ENCODE peak calls at places on chromosomes 4 and X, in eight cellular contexts. B, Q, T, V, D, F, C and N are unnamed samples.

GRCh38 chr4:152819026-152819645 is 39.4 kb downstream of the ARFIP1 start:
- DNase-seq in B (no peak), Q (no peak), T (no peak), V (no peak), D (no peak), F (no peak), C (no peak), N (no peak)

GRCh38 chr4:76748649-76749048 is 149.3 kb downstream of the SOWAHB start:
- DNase-seq in B (peak), Q (peak), T (peak), V (no peak), D (peak), F (peak), C (peak), N (peak)

GRCh38 chrX:28888421-28888820 is 301.2 kb downstream of the IL1RAPL1 start:
- DNase-seq in B (no peak), Q (no peak), T (no peak), V (no peak), D (no peak), F (no peak), C (no peak), N (no peak)

GRCh38 chr4:140662082-140662869 is 93.5 kb upstream of the UCP1 start:
- DNase-seq in B (no peak), Q (peak), T (no peak), V (no peak), D (no peak), F (no peak), C (no peak), N (no peak)

GRCh38 chr4:41212221-41213203 is 1.8 kb downstream of the APBB2 start:
- DNase-seq in B (peak), Q (peak), T (peak), V (no peak), D (peak), F (no peak), C (peak), N (peak)

GRCh38 chr4:37830640-37831039 is 4.2 kb downstream of the PGM2 start:
- DNase-seq in B (no peak), Q (no peak), T (no peak), V (no peak), D (no peak), F (no peak), C (no peak), N (no peak)

GRCh38 chr4:163748474-163748873 is 254.0 kb downstream of the TMA16 start:
- DNase-seq in B (peak), Q (peak), T (no peak), V (no peak), D (peak), F (no peak), C (no peak), N (no peak)

GRCh38 chr4:39825741-39826231 is 127.8 kb downstream of the UBE2K start:
- DNase-seq in B (peak), Q (peak), T (no peak), V (no peak), D (no peak), F (no peak), C (no peak), N (no peak)

GRCh38 chr4:74671074-74671698 is 123.1 kb downstream of the BTC start:
- DNase-seq in B (peak), Q (peak), T (peak), V (peak), D (peak), F (peak), C (peak), N (peak)

GRCh38 chr4:44704673-44705072 is 21.7 kb downstream of the GNPDA2 start:
- DNase-seq in B (no peak), Q (no peak), T (no peak), V (no peak), D (no peak), F (no peak), C (no peak), N (no peak)

GRCh38 chr4:25813705-25814104 is 49.1 kb downstream of the SEL1L3 start:
- DNase-seq in B (no peak), Q (peak), T (peak), V (no peak), D (no peak), F (no peak), C (no peak), N (no peak)

GRCh38 chr4:142405021-142405991 is 440.8 kb downstream of the INPP4B start:
- DNase-seq in B (peak), Q (peak), T (peak), V (no peak), D (no peak), F (peak), C (peak), N (no peak)

GRCh38 chrX:115260330-115260729 is 26.4 kb upstream of the LRCH2 start:
- DNase-seq in B (peak), Q (peak), T (no peak), V (no peak), D (no peak), F (no peak), C (no peak), N (no peak)

GRCh38 chrX:129823523-129823922 is 20.2 kb downstream of the ZDHHC9 start:
- DNase-seq in B (no peak), Q (no peak), T (no peak), V (no peak), D (no peak), F (peak), C (no peak), N (no peak)

GRCh38 chr4:176593943-176594342 is 198.8 kb downstream of the VEGFC start:
- DNase-seq in B (no peak), Q (no peak), T (no peak), V (no peak), D (no peak), F (no peak), C (no peak), N (no peak)

GRCh38 chrX:43975747-43976146 is 2.6 kb upstream of the NDP start:
- DNase-seq in B (no peak), Q (no peak), T (no peak), V (no peak), D (no peak), F (peak), C (no peak), N (no peak)

GRCh38 chr4:54677416-54677815 is 19.7 kb downstream of the KIT start:
- DNase-seq in B (no peak), Q (no peak), T (peak), V (no peak), D (no peak), F (no peak), C (peak), N (no peak)

GRCh38 chr4:61375316-61375715 is 175.2 kb downstream of the ADGRL3 start:
- DNase-seq in B (no peak), Q (peak), T (no peak), V (no peak), D (no peak), F (no peak), C (no peak), N (no peak)

GRCh38 chr4:102055805-102056204 is 265.3 kb downstream of the BANK1 start:
- DNase-seq in B (no peak), Q (no peak), T (no peak), V (no peak), D (no peak), F (no peak), C (no peak), N (no peak)

GRCh38 chrX:149804102-149804501 is 22.4 kb downstream of the MAGEA9 start:
- DNase-seq in B (no peak), Q (no peak), T (no peak), V (no peak), D (no peak), F (no peak), C (no peak), N (no peak)

GRCh38 chr4:106541253-106541652 is 172.7 kb upstream of the GIMD1 start:
- DNase-seq in B (no peak), Q (peak), T (no peak), V (no peak), D (no peak), F (no peak), C (no peak), N (no peak)

GRCh38 chr4:109406337-109406931 is 27.2 kb upstream of the SEC24B start:
- DNase-seq in B (peak), Q (peak), T (peak), V (peak), D (peak), F (peak), C (peak), N (peak)

GRCh38 chrX:109679820-109680219 is 53.2 kb downstream of the ACSL4 start:
- DNase-seq in B (no peak), Q (no peak), T (no peak), V (no peak), D (no peak), F (no peak), C (no peak), N (no peak)

GRCh38 chr4:8534129-8534528 is 46.1 kb upstream of the GPR78 start:
- DNase-seq in B (peak), Q (peak), T (no peak), V (peak), D (no peak), F (peak), C (peak), N (no peak)

GRCh38 chr4:54067163-54067562 is 2.8 kb upstream of the CHIC2 start:
- DNase-seq in B (peak), Q (peak), T (no peak), V (peak), D (no peak), F (no peak), C (no peak), N (no peak)

GRCh38 chr4:17787315-17787714 is 5.9 kb upstream of the FAM184B start:
- DNase-seq in B (no peak), Q (peak), T (no peak), V (no peak), D (no peak), F (no peak), C (no peak), N (no peak)

GRCh38 chr4:28636971-28637370 is 1776.3 kb downstream of the STIM2 start:
- DNase-seq in B (no peak), Q (peak), T (no peak), V (no peak), D (no peak), F (no peak), C (no peak), N (no peak)

GRCh38 chr4:176964116-176964691 is 171.5 kb upstream of the VEGFC start:
- DNase-seq in B (no peak), Q (peak), T (no peak), V (peak), D (no peak), F (peak), C (peak), N (peak)

GRCh38 chr4:156329779-156330178 is 376.1 kb upstream of the CTSO start:
- DNase-seq in B (no peak), Q (peak), T (no peak), V (no peak), D (no peak), F (no peak), C (no peak), N (no peak)

GRCh38 chrX:41982966-41983365 is 59.6 kb upstream of the CASK start:
- DNase-seq in B (no peak), Q (no peak), T (no peak), V (no peak), D (no peak), F (no peak), C (no peak), N (peak)

GRCh38 chrX:20361081-20361889 is 94.6 kb upstream of the RPS6KA3 start:
- DNase-seq in B (peak), Q (no peak), T (peak), V (no peak), D (no peak), F (no peak), C (no peak), N (no peak)

GRCh38 chrX:136754641-136755040 is 26.1 kb downstream of the ARHGEF6 start:
- DNase-seq in B (no peak), Q (no peak), T (peak), V (no peak), D (no peak), F (no peak), C (no peak), N (no peak)

GRCh38 chr4:61162116-61162515 is 38.0 kb upstream of the ADGRL3 start:
- DNase-seq in B (no peak), Q (peak), T (no peak), V (no peak), D (no peak), F (no peak), C (no peak), N (no peak)

GRCh38 chrX:373641-374471 is 12.9 kb downstream of the PPP2R3B start:
- DNase-seq in B (peak), Q (no peak), T (peak), V (no peak), D (no peak), F (no peak), C (peak), N (peak)

GRCh38 chr4:98938386-98938785 is 9.5 kb upstream of the EIF4E start:
- DNase-seq in B (peak), Q (peak), T (no peak), V (no peak), D (no peak), F (no peak), C (no peak), N (no peak)

GRCh38 chrX:49199906-49200771 is at the start of gene SYP:
- DNase-seq in B (peak), Q (peak), T (peak), V (peak), D (peak), F (peak), C (peak), N (peak)

GRCh38 chrX:9847071-9847470 is 60.8 kb downstream of the SHROOM2 start:
- DNase-seq in B (peak), Q (peak), T (no peak), V (no peak), D (no peak), F (no peak), C (no peak), N (no peak)

GRCh38 chr4:78566834-78567501 is 15.4 kb downstream of the ANXA3 start:
- DNase-seq in B (no peak), Q (peak), T (no peak), V (no peak), D (no peak), F (peak), C (no peak), N (no peak)

GRCh38 chrX:65524139-65524538 is 10.4 kb downstream of the LAS1L start:
- DNase-seq in B (no peak), Q (no peak), T (no peak), V (no peak), D (no peak), F (no peak), C (no peak), N (no peak)

GRCh38 chrX:65532016-65532415 is 2.6 kb downstream of the LAS1L start:
- DNase-seq in B (no peak), Q (no peak), T (no peak), V (no peak), D (no peak), F (no peak), C (no peak), N (no peak)

GRCh38 chrX:65522739-65523372 is 11.7 kb downstream of the LAS1L start:
- DNase-seq in B (no peak), Q (peak), T (no peak), V (no peak), D (no peak), F (no peak), C (no peak), N (no peak)

GRCh38 chrX:65528705-65529340 is 5.8 kb downstream of the LAS1L start:
- DNase-seq in B (peak), Q (peak), T (peak), V (no peak), D (peak), F (peak), C (peak), N (peak)

GRCh38 chrX:65528293-65528692 is 6.3 kb downstream of the LAS1L start:
- DNase-seq in B (no peak), Q (no peak), T (no peak), V (no peak), D (no peak), F (no peak), C (no peak), N (no peak)
- TF ChIP-seq EZH2phosphoT487 in B (no peak), Q (no peak), T (no peak), V (no peak), D (no peak), F (no peak), C (no peak), N (no peak)

GRCh38 chr4:4860381-4860802 is 927 bp downstream of the MSX1 start:
- DNase-seq in B (peak), Q (no peak), T (no peak), V (no peak), D (no peak), F (peak), C (no peak), N (no peak)
- TF ChIP-seq CTCF in B (no peak), Q (no peak), T (no peak), V (no peak), D (no peak), F (no peak), C (no peak), N (no peak)

GRCh38 chr4:1460967-1461868 is 55.0 kb upstream of the NKX1-1 start:
- DNase-seq in B (no peak), Q (peak), T (no peak), V (no peak), D (peak), F (no peak), C (no peak), N (no peak)

GRCh38 chr4:1462009-1462767 is 55.9 kb upstream of the NKX1-1 start:
- DNase-seq in B (no peak), Q (no peak), T (no peak), V (no peak), D (peak), F (no peak), C (no peak), N (no peak)

GRCh38 chr4:1458581-1458980 is 52.3 kb upstream of the NKX1-1 start:
- DNase-seq in B (no peak), Q (no peak), T (no peak), V (no peak), D (peak), F (no peak), C (no peak), N (no peak)

GRCh38 chr4:1459664-1460511 is 53.6 kb upstream of the NKX1-1 start:
- DNase-seq in B (no peak), Q (no peak), T (no peak), V (no peak), D (peak), F (no peak), C (no peak), N (no peak)

GRCh38 chr4:1459081-1459480 is 52.8 kb upstream of the NKX1-1 start:
- DNase-seq in B (no peak), Q (no peak), T (no peak), V (no peak), D (peak), F (no peak), C (no peak), N (no peak)
- TF ChIP-seq EZH2phosphoT487 in B (no peak), Q (no peak), T (no peak), V (no peak), D (no peak), F (no peak), C (no peak), N (no peak)

GRCh38 chrX:101263766-101264165 is 27.4 kb downstream of the TAF7L start:
- DNase-seq in B (no peak), Q (no peak), T (no peak), V (no peak), D (no peak), F (no peak), C (no peak), N (no peak)

GRCh38 chrX:101257448-101258259 is 33.5 kb downstream of the TAF7L start:
- DNase-seq in B (no peak), Q (peak), T (no peak), V (no peak), D (no peak), F (no peak), C (no peak), N (peak)

GRCh38 chrX:101258260-101258581 is 32.9 kb downstream of the TAF7L start:
- DNase-seq in B (no peak), Q (no peak), T (no peak), V (no peak), D (no peak), F (no peak), C (no peak), N (no peak)

GRCh38 chrX:101262590-101262989 is 28.5 kb downstream of the TAF7L start:
- DNase-seq in B (no peak), Q (no peak), T (no peak), V (no peak), D (no peak), F (no peak), C (no peak), N (no peak)

GRCh38 chrX:101260435-101260834 is 30.7 kb downstream of the TAF7L start:
- DNase-seq in B (peak), Q (peak), T (peak), V (no peak), D (no peak), F (no peak), C (peak), N (peak)
- TF ChIP-seq CTCF in B (peak), Q (peak), T (peak), V (peak), D (peak), F (no peak), C (peak), N (peak)

GRCh38 chr4:20847124-20847747 is 147.0 kb downstream of the PACRGL start:
- DNase-seq in B (no peak), Q (no peak), T (no peak), V (no peak), D (no peak), F (no peak), C (no peak), N (no peak)
- TF ChIP-seq EZH2phosphoT487 in B (no peak), Q (no peak), T (no peak), V (no peak), D (no peak), F (no peak), C (no peak), N (no peak)

GRCh38 chrX:96705905-96706304 is 21.3 kb downstream of the DIAPH2 start:
- DNase-seq in B (no peak), Q (peak), T (no peak), V (no peak), D (no peak), F (no peak), C (no peak), N (no peak)
- TF ChIP-seq CTCF in B (no peak), Q (no peak), T (no peak), V (no peak), D (no peak), F (no peak), C (no peak), N (no peak)

GRCh38 chr4:15239866-15240265 is 188.0 kb upstream of the C1QTNF7 start:
- DNase-seq in B (peak), Q (peak), T (no peak), V (no peak), D (no peak), F (no peak), C (no peak), N (no peak)

GRCh38 chr4:15234585-15235126 is 193.2 kb upstream of the C1QTNF7 start:
- DNase-seq in B (peak), Q (peak), T (no peak), V (no peak), D (no peak), F (no peak), C (no peak), N (no peak)

GRCh38 chr4:15241946-15242345 is 185.9 kb upstream of the C1QTNF7 start:
- DNase-seq in B (no peak), Q (no peak), T (no peak), V (no peak), D (no peak), F (no peak), C (no peak), N (no peak)

GRCh38 chr4:15240764-15241163 is 187.1 kb upstream of the C1QTNF7 start:
- DNase-seq in B (no peak), Q (peak), T (no peak), V (no peak), D (no peak), F (no peak), C (no peak), N (no peak)

GRCh38 chr4:15238720-15239119 is 189.1 kb upstream of the C1QTNF7 start:
- DNase-seq in B (peak), Q (peak), T (peak), V (no peak), D (peak), F (peak), C (peak), N (peak)
- TF ChIP-seq EZH2phosphoT487 in B (no peak), Q (no peak), T (no peak), V (no peak), D (no peak), F (no peak), C (no peak), N (no peak)

GRCh38 chr4:12724520-12724919 is 759.6 kb downstream of the RAB28 start:
- DNase-seq in B (peak), Q (peak), T (peak), V (no peak), D (peak), F (peak), C (peak), N (peak)
- TF ChIP-seq CTCF in B (peak), Q (peak), T (peak), V (peak), D (peak), F (peak), C (peak), N (peak)

GRCh38 chr4:169346840-169347239 is 76.1 kb upstream of the SH3RF1 start:
- DNase-seq in B (no peak), Q (no peak), T (no peak), V (no peak), D (no peak), F (no peak), C (no peak), N (no peak)
- TF ChIP-seq EZH2phosphoT487 in B (no peak), Q (no peak), T (no peak), V (no peak), D (no peak), F (no peak), C (no peak), N (no peak)